ENCODE peak calls at places on chromosomes 4 and X, in seven cellular contexts. N is lung, I is hepatocyte, B is astrocyte, T is upper lobe of right lung, D is suprapubic skin, U is ascending aorta. L is an unnamed sample.
A peak's percentile ranks its signal among the peaks of the same experiment; 100 is the strongest.

GRCh38 chrX:100413231-100413630 is 3.2 kb upstream of the PCDH19 start:
- DNase-seq in N (no peak), I (peak; percentile 78), B (peak; percentile 10), T (no peak), D (no peak), U (no peak), L (peak; percentile 65)

GRCh38 chr4:186727149-186727976 is 3.7 kb upstream of the FAT1 start:
- DNase-seq in N (no peak), I (no peak), B (peak; percentile 36), T (no peak), D (no peak), U (no peak), L (peak; percentile 64)

GRCh38 chrX:118420462-118420861 is 74.6 kb downstream of the WDR44 start:
- DNase-seq in N (no peak), I (peak; percentile 28), B (peak; percentile 25), T (no peak), D (no peak), U (no peak), L (no peak)

GRCh38 chrX:7233632-7234406 is 85.9 kb upstream of the PUDP start:
- DNase-seq in N (no peak), I (no peak), B (no peak), T (no peak), D (no peak), U (no peak), L (peak; percentile 28)

GRCh38 chr4:68175562-68176155 is 46.0 kb upstream of the TMPRSS11F start:
- DNase-seq in N (no peak), I (peak; percentile 82), B (peak; percentile 32), T (no peak), D (no peak), U (no peak), L (peak; percentile 35)

GRCh38 chr4:127809173-127809800 is 27.2 kb downstream of the HSPA4L start:
- DNase-seq in N (no peak), I (peak; percentile 12), B (peak; percentile 1), T (no peak), D (no peak), U (no peak), L (no peak)

GRCh38 chrX:150848914-150849365 is 49.5 kb downstream of the CD99L2 start:
- DNase-seq in N (peak; percentile 42), I (no peak), B (no peak), T (peak; percentile 56), D (no peak), U (no peak), L (no peak)

GRCh38 chr4:53450773-53451172 is 73.3 kb downstream of the FIP1L1 start:
- DNase-seq in N (no peak), I (no peak), B (peak; percentile 10), T (no peak), D (no peak), U (no peak), L (no peak)

GRCh38 chr4:56410247-56410646 is 23.0 kb upstream of the AASDH start:
- DNase-seq in N (peak; percentile 67), I (peak; percentile 92), B (peak; percentile 97), T (no peak), D (no peak), U (peak; percentile 80), L (peak; percentile 58)

GRCh38 chrX:19874391-19875050 is 12.9 kb downstream of the SH3KBP1 start:
- DNase-seq in N (no peak), I (no peak), B (no peak), T (no peak), D (no peak), U (no peak), L (no peak)

GRCh38 chr4:88291003-88291402 is 6.6 kb upstream of the PPM1K start:
- DNase-seq in N (no peak), I (peak; percentile 12), B (peak; percentile 35), T (no peak), D (no peak), U (peak; percentile 78), L (peak; percentile 28)

GRCh38 chr4:106317815-106318214 is 1.5 kb downstream of the AIMP1 start:
- DNase-seq in N (no peak), I (no peak), B (no peak), T (no peak), D (no peak), U (no peak), L (no peak)

GRCh38 chrX:40987413-40987812 is 97.8 kb upstream of the USP9X start:
- DNase-seq in N (no peak), I (no peak), B (no peak), T (no peak), D (no peak), U (no peak), L (peak; percentile 62)

GRCh38 chr4:82372874-82373815 is 646 bp downstream of the HNRNPD start:
- DNase-seq in N (peak; percentile 82), I (peak; percentile 87), B (peak; percentile 50), T (peak; percentile 86), D (peak; percentile 85), U (peak; percentile 83), L (peak; percentile 78)

GRCh38 chrX:108516184-108516583 is 76.5 kb downstream of the COL4A5 start:
- DNase-seq in N (no peak), I (peak; percentile 6), B (peak; percentile 77), T (no peak), D (no peak), U (no peak), L (no peak)

GRCh38 chr4:61385302-61385701 is 185.2 kb downstream of the ADGRL3 start:
- DNase-seq in N (no peak), I (no peak), B (no peak), T (no peak), D (no peak), U (no peak), L (no peak)

GRCh38 chrX:150982235-150982785 is 825 bp upstream of the HMGB3 start:
- DNase-seq in N (no peak), I (no peak), B (no peak), T (no peak), D (no peak), U (no peak), L (no peak)

GRCh38 chr4:236028-236427 is 69.2 kb downstream of the ZNF732 start:
- DNase-seq in N (no peak), I (no peak), B (peak; percentile 1), T (no peak), D (no peak), U (no peak), L (no peak)

GRCh38 chrX:39854772-39855747 is 242.7 kb downstream of the BCOR start:
- DNase-seq in N (no peak), I (no peak), B (no peak), T (no peak), D (no peak), U (no peak), L (no peak)

GRCh38 chrX:87634361-87634760 is 116.8 kb downstream of the KLHL4 start:
- DNase-seq in N (no peak), I (no peak), B (no peak), T (no peak), D (no peak), U (no peak), L (no peak)

GRCh38 chr4:123755655-123756054 is 359.1 kb downstream of the SPRY1 start:
- DNase-seq in N (no peak), I (no peak), B (no peak), T (no peak), D (no peak), U (no peak), L (no peak)

GRCh38 chr4:76691767-76692689 is 205.9 kb downstream of the SOWAHB start:
- DNase-seq in N (no peak), I (no peak), B (no peak), T (no peak), D (no peak), U (no peak), L (no peak)

GRCh38 chr4:109818268-109818667 is 2.7 kb downstream of the GAR1 start:
- DNase-seq in N (no peak), I (no peak), B (no peak), T (no peak), D (no peak), U (no peak), L (no peak)

GRCh38 chrX:151901821-151902220 is 10.9 kb upstream of the MAGEA4 start:
- DNase-seq in N (no peak), I (no peak), B (no peak), T (no peak), D (no peak), U (no peak), L (no peak)

GRCh38 chrX:12741416-12741815 is 49.8 kb upstream of the PRPS2 start:
- DNase-seq in N (no peak), I (peak; percentile 16), B (no peak), T (no peak), D (no peak), U (no peak), L (no peak)

GRCh38 chrX:149825424-149825823 is 43.7 kb downstream of the MAGEA9 start:
- DNase-seq in N (no peak), I (no peak), B (no peak), T (no peak), D (no peak), U (no peak), L (no peak)

GRCh38 chr4:93693141-93693540 is 135.4 kb upstream of the ATOH1 start:
- DNase-seq in N (no peak), I (no peak), B (no peak), T (no peak), D (no peak), U (no peak), L (no peak)
- H3K4me3 ChIP-seq in N (no peak overlapping the region), I (no peak overlapping the region), B (no peak overlapping the region), T (no peak overlapping the region), D (no peak overlapping the region), U (no peak overlapping the region), L (no peak overlapping the region)

GRCh38 chrX:136207546-136207945 is 43.7 kb downstream of the MAP7D3 start:
- DNase-seq in N (no peak), I (no peak), B (no peak), T (no peak), D (no peak), U (no peak), L (no peak)
- H3K36me3 ChIP-seq in N (no peaks in the 10 kb centered on the region), I (no peaks in the 10 kb centered on the region), B (no peaks in the 10 kb centered on the region), T (peaks cover 4% of the 10 kb centered on the region), D (peaks cover 5% of the 10 kb centered on the region), U (peaks cover 31% of the 10 kb centered on the region), L (no peaks in the 10 kb centered on the region)

DNA sequence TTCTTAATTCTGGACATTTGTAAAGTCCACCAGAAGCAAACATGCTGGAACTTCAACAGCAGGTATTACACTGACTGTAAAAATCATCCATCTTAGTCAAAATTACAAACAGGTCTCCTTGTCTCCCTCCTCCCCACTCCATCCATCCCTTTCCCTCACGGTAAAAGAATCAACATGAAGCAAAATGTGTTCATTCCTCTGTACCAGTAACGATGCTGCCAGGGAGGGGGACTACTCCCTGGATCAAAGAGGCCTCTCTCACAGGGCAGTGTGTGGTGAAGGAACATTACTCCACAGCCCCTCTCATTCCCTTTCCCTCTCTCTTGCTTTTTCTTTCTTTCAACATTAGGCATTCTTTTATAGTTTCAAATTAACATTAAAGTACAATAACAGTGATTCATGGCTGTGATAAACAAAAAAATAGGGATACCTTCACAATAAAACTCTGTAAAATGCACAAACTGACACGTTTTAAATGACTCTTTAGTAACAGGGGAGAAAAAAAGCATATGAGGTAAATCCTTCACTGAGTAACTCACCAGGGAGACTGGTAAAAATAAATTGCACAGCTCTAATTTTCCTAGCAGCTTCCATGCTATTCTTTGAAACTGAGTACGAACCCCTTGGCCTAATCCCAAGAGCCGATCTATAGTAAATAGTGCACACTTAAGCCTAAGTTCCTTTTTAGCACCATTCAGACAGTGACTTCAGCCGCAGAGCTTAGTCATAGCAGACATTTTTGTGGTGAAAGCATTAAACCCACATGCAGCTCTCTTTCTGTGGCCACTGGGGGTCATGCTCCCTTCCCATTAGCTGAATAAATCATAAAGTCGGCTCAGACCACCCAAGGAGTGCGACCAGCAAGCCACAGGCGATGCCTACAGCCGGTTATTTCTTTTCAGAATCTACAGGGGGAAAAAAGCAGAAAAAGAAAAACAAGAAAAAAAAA is 215.6 kb upstream of the GYPA start:
- DNase-seq in N (no peak), I (peak; percentile 77), B (peak; percentile 99), T (no peak), D (no peak), U (no peak), L (peak; percentile 1)
- H3K27me3 ChIP-seq in N (no peaks in the 10 kb centered on the region), I (no peaks in the 10 kb centered on the region), B (peaks cover 19% of the 10 kb centered on the region), T (no peaks in the 10 kb centered on the region), D (peaks cover 4% of the 10 kb centered on the region), U (no peaks in the 10 kb centered on the region), L (no peaks in the 10 kb centered on the region)

GRCh38 chrX:53084043-53084570 is 1.9 kb downstream of the TSPYL2 start:
- DNase-seq in N (no peak), I (no peak), B (no peak), T (no peak), D (no peak), U (peak; percentile 53), L (no peak)
- H3K4me3 ChIP-seq in N (no peak overlapping the region), I (no peak overlapping the region), B (peak overlapping the region; percentile 33), T (peak overlapping the region; percentile 63), D (peak overlapping the region; percentile 77), U (peak overlapping the region; percentile 74), L (no peak overlapping the region)